ENCODE peak calls at places on chromosome 15, in eight cellular contexts. T is K562; O is lower lobe of right lung; A is naive thymus-derived CD4-positive, alpha-beta T cell; E is astrocyte of the spinal cord; N is trophoblast cell; S is HFF-Myc; P is upper lobe of right lung. H is an unnamed sample.
A peak's percentile ranks its signal among the peaks of the same experiment; 100 is the strongest.

GRCh38 chr15:38454687-38455071 is 752 bp downstream of the FAM98B start:
- DNase-seq in O (no peak), P (no peak), A (no peak), N (no peak), T (no peak), S (no peak), E (no peak), H (no peak)

GRCh38 chr15:80317389-80318169 is 65.6 kb upstream of the CTXND1 start:
- DNase-seq in S (peak; percentile 20), T (peak; percentile 25), E (peak; percentile 72), N (peak; percentile 5), A (no peak), P (peak; percentile 27), O (no peak), H (no peak)

GRCh38 chr15:66750609-66751008 is 48.6 kb downstream of the SMAD6 start:
- DNase-seq in P (peak; percentile 34), N (no peak), T (no peak), E (no peak), O (no peak), S (no peak), A (no peak), H (no peak)

GRCh38 chr15:68821190-68821897 is 649 bp upstream of the ANP32A start:
- DNase-seq in N (no peak), T (peak; percentile 38), P (no peak), A (peak; percentile 19), O (peak; percentile 56), E (no peak), S (no peak), H (no peak)

GRCh38 chr15:85533949-85534543 is 153.6 kb downstream of the AKAP13 start:
- DNase-seq in N (no peak), S (no peak), E (no peak), T (no peak), O (no peak), A (no peak), P (no peak), H (no peak)

GRCh38 chr15:58274885-58275284 is 136.7 kb downstream of the AQP9 start:
- DNase-seq in N (no peak), S (no peak), A (no peak), T (no peak), P (no peak), E (no peak), O (no peak), H (no peak)

GRCh38 chr15:78988361-78988911 is 43.6 kb upstream of the CTSH start:
- DNase-seq in E (peak; percentile 97), A (no peak), T (no peak), O (peak; percentile 92), N (peak; percentile 59), P (peak; percentile 93), S (peak; percentile 97), H (peak; percentile 79)

GRCh38 chr15:101019351-101019750 is 100.2 kb downstream of the LRRK1 start:
- DNase-seq in A (no peak), S (no peak), P (no peak), N (no peak), T (no peak), E (no peak), O (no peak), H (no peak)

GRCh38 chr15:42608767-42609488 is 33.5 kb downstream of the STARD9 start:
- DNase-seq in E (no peak), T (no peak), A (no peak), P (no peak), S (no peak), O (no peak), N (no peak), H (no peak)

GRCh38 chr15:47466357-47466756 is 250.9 kb upstream of the SEMA6D start:
- DNase-seq in N (no peak), O (no peak), A (no peak), T (no peak), S (no peak), P (no peak), E (peak; percentile 70), H (no peak)

GRCh38 chr15:39202641-39203040 is 378.2 kb upstream of the THBS1 start:
- DNase-seq in O (no peak), T (no peak), A (no peak), P (no peak), N (no peak), S (no peak), E (peak; percentile 18), H (no peak)

GRCh38 chr15:82314769-82315518 is 34.3 kb downstream of the GOLGA6L10 start:
- DNase-seq in O (no peak), E (no peak), P (peak; percentile 46), S (no peak), T (no peak), A (no peak), N (no peak), H (peak; percentile 62)

GRCh38 chr15:70584838-70585706 is 178.3 kb downstream of the UACA start:
- DNase-seq in A (peak; percentile 48), T (no peak), N (peak; percentile 30), O (no peak), S (no peak), E (peak; percentile 51), P (no peak), H (peak; percentile 75)

GRCh38 chr15:79171320-79172031 is 80.9 kb upstream of the RASGRF1 start:
- DNase-seq in O (no peak), S (no peak), T (no peak), A (no peak), E (no peak), N (no peak), P (no peak), H (no peak)

GRCh38 chr15:23532019-23532418 is 33.5 kb upstream of the MKRN3 start:
- DNase-seq in O (no peak), S (no peak), A (no peak), T (no peak), N (peak; percentile 88), E (no peak), P (no peak), H (no peak)

GRCh38 chr15:59420986-59421618 is 16.9 kb upstream of the FAM81A start:
- DNase-seq in O (no peak), N (peak; percentile 11), A (no peak), P (no peak), E (peak; percentile 36), S (no peak), T (no peak), H (no peak)

GRCh38 chr15:62758126-62758951 is 284.2 kb upstream of the TPM1 start:
- DNase-seq in A (no peak), P (no peak), S (no peak), N (no peak), O (no peak), E (peak; percentile 91), T (no peak), H (no peak)
- H3K4me3 ChIP-seq in A (no peak overlapping the region), P (no peak overlapping the region), S (no peak overlapping the region), N (no peak overlapping the region), O (no peak overlapping the region), E (no peak overlapping the region), T (no peak overlapping the region), H (no peak overlapping the region)

GRCh38 chr15:72340366-72340765 is 20.4 kb upstream of the CELF6 start:
- DNase-seq in E (no peak), P (no peak), N (no peak), T (no peak), O (no peak), S (no peak), A (no peak), H (no peak)

GRCh38 chr15:72345280-72345679 is 25.3 kb upstream of the CELF6 start:
- DNase-seq in P (no peak), O (no peak), S (no peak), A (no peak), N (no peak), T (no peak), E (no peak), H (no peak)

GRCh38 chr15:72341361-72341760 is 21.4 kb upstream of the CELF6 start:
- DNase-seq in S (no peak), N (no peak), E (no peak), T (peak; percentile 29), O (no peak), P (no peak), A (no peak), H (no peak)

GRCh38 chr15:72342385-72342784 is 22.4 kb upstream of the CELF6 start:
- DNase-seq in O (no peak), N (peak; percentile 44), E (no peak), A (peak; percentile 38), S (no peak), T (peak; percentile 42), P (no peak), H (no peak)

DNA sequence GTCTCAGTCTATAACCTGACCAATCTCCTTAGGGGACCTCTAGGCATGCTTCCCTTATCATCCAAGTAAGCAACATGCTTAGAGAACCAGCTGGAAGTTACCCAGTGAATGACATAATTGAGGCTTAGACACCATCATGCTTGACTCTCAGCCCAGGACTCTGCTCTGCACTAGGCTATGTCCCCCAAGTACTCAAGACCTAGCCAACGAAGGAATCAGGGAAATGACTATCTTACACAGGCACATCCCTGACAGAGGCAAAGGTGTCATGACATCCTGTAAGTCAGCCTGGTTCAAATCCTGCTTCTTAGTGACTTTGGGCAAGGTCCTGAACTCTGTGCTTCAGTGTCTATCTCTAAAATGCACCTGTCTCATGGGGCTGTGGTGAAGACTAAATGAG is 24.6 kb upstream of the CELF6 start:
- DNase-seq in S (no peak), N (no peak), T (no peak), E (no peak), O (no peak), A (no peak), P (no peak), H (no peak)
- H3K4me3 ChIP-seq in S (no peak overlapping the region), N (no peak overlapping the region), T (no peak overlapping the region), E (no peak overlapping the region), O (no peak overlapping the region), A (no peak overlapping the region), P (no peak overlapping the region), H (no peak overlapping the region)

GRCh38 chr15:98800437-98801233 is 152.3 kb downstream of the IGF1R start:
- DNase-seq in N (peak; percentile 30), A (no peak), O (no peak), T (no peak), P (no peak), S (peak; percentile 26), E (peak; percentile 87), H (no peak)
- H3K4me3 ChIP-seq in N (no peak overlapping the region), A (no peak overlapping the region), O (no peak overlapping the region), T (no peak overlapping the region), P (no peak overlapping the region), S (no peak overlapping the region), E (no peak overlapping the region), H (no peak overlapping the region)

DNA sequence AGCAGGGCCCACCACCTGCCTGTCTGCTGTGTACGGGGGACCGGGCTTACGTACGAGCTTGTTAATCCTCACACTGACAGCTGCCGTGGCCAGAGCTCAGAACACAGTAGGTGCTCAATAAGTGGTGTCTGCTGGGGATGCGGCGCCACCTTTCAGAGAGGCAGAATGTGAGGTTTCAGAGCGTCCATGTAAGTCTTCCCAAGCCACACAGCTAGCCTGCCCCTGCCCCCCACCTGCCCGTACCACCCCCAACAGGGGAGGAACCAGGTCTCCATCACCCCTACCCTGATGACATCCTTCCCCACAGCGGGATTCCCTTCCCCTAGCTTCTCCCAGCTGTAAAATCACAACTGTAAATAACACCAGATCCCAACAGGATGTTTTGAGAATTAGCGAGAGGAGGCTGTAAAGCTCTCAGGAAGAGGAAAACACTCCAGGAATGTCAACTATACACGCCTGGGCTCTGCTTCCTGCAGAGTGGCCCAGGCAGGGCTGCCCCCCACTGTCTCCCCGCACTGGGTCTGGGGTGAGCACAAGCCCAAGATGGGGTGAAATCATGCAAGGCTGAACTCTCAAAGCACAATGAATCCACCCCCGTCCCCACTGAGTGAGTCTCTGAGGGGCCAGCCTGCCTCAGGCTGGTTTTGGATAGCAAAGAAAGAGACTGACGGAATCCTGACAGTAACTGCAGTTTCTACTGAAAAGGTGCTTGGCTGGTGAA is 250.1 kb upstream of the LYSMD4 start:
- DNase-seq in A (no peak), S (no peak), T (no peak), E (peak; percentile 43), O (no peak), N (no peak), P (no peak), H (peak; percentile 8)
- H3K4me3 ChIP-seq in A (no peak overlapping the region), S (no peak overlapping the region), T (no peak overlapping the region), E (no peak overlapping the region), O (no peak overlapping the region), N (peak overlapping the region; percentile 31), P (no peak overlapping the region), H (no peak overlapping the region)